ENCODE peak calls at places on chromosomes 2 and 18, in six cellular contexts. T is upper lobe of right lung, I is H54, X is nephron progenitor cell, B is dermis blood vessel endothelial cell, Y is neuronal stem cell. R is an unnamed sample.

GRCh38 chr2:236284208-236284607 is 20.0 kb upstream of the ASB18 start:
- DNase-seq in T (no peak), Y (no peak), B (peak; percentile 24), I (no peak), X (no peak), R (no peak)

GRCh38 chr2:161273038-161273760 is 35.0 kb upstream of the PSMD14 start:
- DNase-seq in T (no peak), X (peak; percentile 22), B (peak; percentile 85), I (no peak), Y (peak; percentile 62), R (peak; percentile 47)

GRCh38 chr2:237312021-237312755 is 101.8 kb downstream of the COL6A3 start:
- DNase-seq in Y (no peak), T (no peak), B (no peak), X (no peak), I (no peak), R (no peak)

GRCh38 chr2:100936070-100936741 is 65.9 kb upstream of the RPL31 start:
- DNase-seq in T (no peak), B (no peak), X (no peak), Y (no peak), I (no peak), R (peak; percentile 68)

GRCh38 chr2:144099746-144100438 is 420.0 kb downstream of the ZEB2 start:
- DNase-seq in X (no peak), T (no peak), Y (no peak), I (peak; percentile 30), B (peak; percentile 46), R (no peak)

GRCh38 chr2:118850901-118851268 is 3.4 kb upstream of the EN1 start:
- DNase-seq in T (no peak), I (no peak), B (no peak), X (no peak), Y (no peak), R (no peak)

GRCh38 chr2:227597993-227598392 is 700 bp upstream of the SCYGR2 start:
- DNase-seq in T (no peak), X (no peak), I (no peak), B (no peak), Y (no peak), R (no peak)

GRCh38 chr18:77054288-77054605 is 78.3 kb downstream of the MBP start:
- DNase-seq in T (no peak), I (no peak), B (no peak), Y (no peak), X (no peak), R (no peak)

GRCh38 chr18:58315041-58315440 is 271.0 kb downstream of the NEDD4L start:
- DNase-seq in B (peak; percentile 52), X (no peak), Y (no peak), I (no peak), T (no peak), R (no peak)

GRCh38 chr2:88181511-88181910 is 11.4 kb downstream of the THNSL2 start:
- DNase-seq in I (no peak), X (no peak), B (no peak), T (no peak), Y (no peak), R (peak; percentile 29)

GRCh38 chr2:71513721-71514120 is 60.4 kb downstream of the DYSF start:
- DNase-seq in T (peak; percentile 40), B (no peak), I (no peak), X (no peak), Y (no peak), R (no peak)

GRCh38 chr2:236986524-236987330 is 99.0 kb upstream of the COPS8 start:
- DNase-seq in X (no peak), T (no peak), B (no peak), I (no peak), Y (no peak), R (no peak)

GRCh38 chr18:36284671-36285295 is 12.7 kb upstream of the FHOD3 start:
- DNase-seq in Y (peak; percentile 73), X (peak; percentile 39), B (peak; percentile 81), I (peak; percentile 22), T (no peak), R (peak; percentile 59)

GRCh38 chr2:1651131-1652066 is 92.9 kb downstream of the PXDN start:
- DNase-seq in X (no peak), Y (no peak), B (no peak), I (no peak), T (no peak), R (no peak)

GRCh38 chr18:23716966-23717365 is 27.7 kb downstream of the LAMA3 start:
- DNase-seq in T (no peak), B (no peak), Y (no peak), I (no peak), X (no peak), R (no peak)

GRCh38 chr2:169210917-169211316 is 141.6 kb downstream of the DHRS9 start:
- DNase-seq in I (no peak), B (no peak), X (no peak), T (no peak), Y (no peak), R (no peak)

GRCh38 chr2:46849080-46849715 is 66.4 kb downstream of the MCFD2 start:
- DNase-seq in B (no peak), Y (no peak), T (no peak), I (no peak), X (no peak), R (no peak)

GRCh38 chr2:226477221-226478120 is 322.1 kb downstream of the IRS1 start:
- DNase-seq in Y (no peak), B (no peak), I (no peak), X (no peak), T (no peak), R (no peak)

GRCh38 chr2:176281267-176281666 is 12.0 kb downstream of the MTX2 start:
- DNase-seq in B (no peak), X (no peak), Y (no peak), T (no peak), I (no peak), R (peak; percentile 64)

GRCh38 chr2:151718796-151719195 is 15.5 kb downstream of the NEB start:
- DNase-seq in I (no peak), B (no peak), Y (no peak), X (no peak), T (no peak), R (no peak)

GRCh38 chr2:231399853-231400667 is 4.5 kb downstream of the B3GNT7 start:
- DNase-seq in T (no peak), I (peak; percentile 79), Y (no peak), X (no peak), B (no peak), R (no peak)

GRCh38 chr2:240947176-240947575 is 41.0 kb downstream of the CROCC2 start:
- DNase-seq in I (no peak), Y (no peak), X (no peak), T (peak; percentile 46), B (no peak), R (no peak)

GRCh38 chr2:28231110-28231621 is 161.5 kb upstream of the FOSL2 start:
- DNase-seq in I (no peak), T (no peak), B (no peak), X (no peak), Y (no peak), R (no peak)

GRCh38 chr2:21092308-21092869 is 31.4 kb upstream of the TDRD15 start:
- DNase-seq in T (no peak), B (no peak), Y (no peak), X (no peak), I (no peak), R (no peak)

GRCh38 chr2:144643537-144644336 is 123.8 kb upstream of the ZEB2 start:
- DNase-seq in X (no peak), Y (no peak), I (no peak), B (no peak), T (no peak), R (no peak)

GRCh38 chr2:3127710-3128109 is 249.9 kb downstream of the EIPR1 start:
- DNase-seq in T (peak; percentile 46), I (no peak), Y (no peak), B (peak; percentile 9), X (no peak), R (no peak)

GRCh38 chr18:39748727-39749126 is 2183.1 kb upstream of the CELF4 start:
- DNase-seq in B (no peak), I (no peak), Y (no peak), X (no peak), T (no peak), R (no peak)

R was measured in foreskin melanocyte.